ENCODE peak calls at places on chromosomes 6 and 20, in seven cellular contexts. K is neural crest cell; T is ELF-1; L is activated CD4-positive, alpha-beta T cell treated with anti-CD3 and anti-CD28 coated beads for 4 hours; R is H54; S is GM12865; P is transverse colon. N is an unnamed sample.

GRCh38 chr20:31560094-31560899 is 44.8 kb upstream of the ID1 start:
- DNase-seq in T (peak), R (no peak), S (peak), K (peak), L (peak), P (peak), N (peak)

GRCh38 chr6:1669996-1670395 is 60.3 kb downstream of the FOXC1 start:
- DNase-seq in L (no peak), T (no peak), S (peak), R (no peak), K (no peak), P (no peak), N (no peak)

GRCh38 chr6:62286470-62286843 is 432 bp upstream of the KHDRBS2 start:
- DNase-seq in K (no peak), R (no peak), S (no peak), T (no peak), P (no peak), L (no peak), N (no peak)

GRCh38 chr6:2684059-2684749 is 66.5 kb downstream of the MYLK4 start:
- DNase-seq in P (no peak), K (no peak), R (peak), T (no peak), S (no peak), L (no peak), N (no peak)

GRCh38 chr20:9660236-9660868 is 146.0 kb downstream of the LAMP5 start:
- DNase-seq in L (no peak), S (peak), R (no peak), P (no peak), T (peak), K (peak), N (peak)

GRCh38 chr6:109428889-109429477 is 11.4 kb downstream of the PPIL6 start:
- DNase-seq in S (no peak), P (no peak), L (no peak), R (no peak), K (no peak), T (no peak), N (no peak)

GRCh38 chr6:38171997-38172738 is 352.6 kb downstream of the ZFAND3 start:
- DNase-seq in K (no peak), S (peak), P (no peak), T (no peak), R (no peak), L (no peak), N (no peak)

GRCh38 chr6:21831531-21832291 is 238.2 kb downstream of the SOX4 start:
- DNase-seq in K (no peak), T (no peak), R (no peak), P (no peak), L (no peak), S (no peak), N (no peak)

GRCh38 chr6:90905351-90905750 is 318.5 kb upstream of the MAP3K7 start:
- DNase-seq in P (no peak), T (no peak), S (no peak), R (no peak), K (no peak), L (no peak), N (no peak)

GRCh38 chr6:144460224-144461095 is 175.3 kb downstream of the UTRN start:
- DNase-seq in S (peak), L (no peak), P (no peak), R (no peak), K (no peak), T (no peak), N (no peak)

GRCh38 chr6:148723484-148723883 is 23.3 kb upstream of the UST start:
- DNase-seq in P (no peak), T (no peak), K (no peak), R (no peak), L (no peak), S (no peak), N (no peak)

GRCh38 chr6:16305246-16305725 is 66.9 kb downstream of the GMPR start:
- DNase-seq in K (no peak), P (peak), S (peak), R (no peak), T (no peak), L (no peak), N (no peak)

GRCh38 chr20:35617397-35618031 is 1.9 kb downstream of the SPAG4 start:
- DNase-seq in R (peak), T (peak), K (peak), P (peak), L (peak), S (peak), N (peak)

GRCh38 chr6:166573456-166574216 is 12.8 kb downstream of the RAMACL start:
- DNase-seq in R (no peak), S (no peak), K (no peak), T (peak), P (no peak), L (no peak), N (no peak)

GRCh38 chr6:12548526-12548925 is 168.0 kb upstream of the PHACTR1 start:
- DNase-seq in K (no peak), T (no peak), R (no peak), S (no peak), L (no peak), P (no peak), N (no peak)

GRCh38 chr6:83514877-83515466 is 2.6 kb downstream of the PRSS35 start:
- DNase-seq in S (peak), L (peak), R (peak), T (no peak), K (peak), P (no peak), N (peak)

GRCh38 chr6:157542405-157542943 is 161.5 kb downstream of the ZDHHC14 start:
- DNase-seq in S (no peak), R (no peak), P (no peak), K (no peak), T (no peak), L (no peak), N (no peak)

GRCh38 chr20:38073307-38074010 is 39.9 kb downstream of the RPRD1B start:
- DNase-seq in S (peak), K (peak), L (peak), T (peak), P (peak), R (peak), N (peak)

GRCh38 chr20:20594171-20594530 is 118.3 kb downstream of the RALGAPA2 start:
- DNase-seq in R (no peak), T (no peak), S (peak), L (no peak), K (no peak), P (no peak), N (peak)

GRCh38 chr20:57717797-57718196 is 8.0 kb upstream of the PMEPA1 start:
- DNase-seq in K (no peak), L (no peak), S (no peak), P (no peak), R (no peak), T (no peak), N (no peak)

GRCh38 chr6:159149641-159150040 is 19.6 kb upstream of the FNDC1 start:
- DNase-seq in T (no peak), P (no peak), R (no peak), K (no peak), S (no peak), L (no peak), N (no peak)

GRCh38 chr6:127117979-127118504 is 429 bp upstream of the RSPO3 start:
- DNase-seq in T (peak), L (no peak), P (no peak), K (peak), S (no peak), R (no peak), N (peak)

GRCh38 chr6:12576389-12576788 is 140.2 kb upstream of the PHACTR1 start:
- DNase-seq in P (no peak), S (no peak), R (no peak), T (no peak), K (no peak), L (no peak), N (peak)

GRCh38 chr6:158053377-158054313 is 72.0 kb downstream of the SYNJ2 start:
- DNase-seq in K (no peak), T (no peak), R (no peak), L (peak), S (no peak), P (no peak), N (no peak)

GRCh38 chr6:138242987-138243592 is 24.8 kb upstream of the PBOV1 start:
- DNase-seq in S (no peak), L (no peak), R (no peak), K (no peak), P (no peak), T (no peak), N (no peak)

GRCh38 chr6:148273962-148274752 is 68.5 kb upstream of the SASH1 start:
- DNase-seq in T (no peak), P (no peak), K (no peak), R (no peak), S (no peak), L (no peak), N (no peak)

GRCh38 chr6:63573140-63573898 is 1.0 kb downstream of the LOC128125822 start:
- DNase-seq in T (peak), S (peak), K (peak), R (peak), P (peak), L (peak), N (peak)